ENCODE peak calls at places on chromosomes 1 and 21, in ten cellular contexts. One of them, this sample, is unnamed.

GRCh38 chr1:202687819-202688218 is 22.4 kb downstream of the SYT2 start:
- DNase-seq in GM12865: no peak
- DNase-seq in nephron progenitor cell: no peak
- DNase-seq in HL-60: no peak
- DNase-seq in cardiac fibroblast: no peak
- DNase-seq in WTC11: no peak
- DNase-seq in lung: no peak
- DNase-seq in foreskin fibroblast: no peak
- DNase-seq in PC-3: no peak
- DNase-seq in Calu3: no peak
- DNase-seq in this sample: no peak

GRCh38 chr1:97996880-97997279 is 76.0 kb upstream of the DPYD start:
- DNase-seq in GM12865: no peak
- DNase-seq in nephron progenitor cell: no peak
- DNase-seq in HL-60: no peak
- DNase-seq in cardiac fibroblast: peak
- DNase-seq in WTC11: no peak
- DNase-seq in lung: no peak
- DNase-seq in foreskin fibroblast: peak
- DNase-seq in PC-3: no peak
- DNase-seq in Calu3: no peak
- DNase-seq in this sample: no peak

GRCh38 chr1:21278898-21279819 is 11.1 kb downstream of the ECE1 start:
- DNase-seq in GM12865: no peak
- DNase-seq in nephron progenitor cell: no peak
- DNase-seq in HL-60: no peak
- DNase-seq in cardiac fibroblast: no peak
- DNase-seq in WTC11: no peak
- DNase-seq in lung: no peak
- DNase-seq in foreskin fibroblast: peak
- DNase-seq in PC-3: no peak
- DNase-seq in Calu3: no peak
- DNase-seq in this sample: no peak

GRCh38 chr21:44438531-44439210 is 16.6 kb upstream of the LRRC3 start:
- DNase-seq in GM12865: no peak
- DNase-seq in nephron progenitor cell: no peak
- DNase-seq in HL-60: no peak
- DNase-seq in cardiac fibroblast: no peak
- DNase-seq in WTC11: no peak
- DNase-seq in lung: no peak
- DNase-seq in foreskin fibroblast: no peak
- DNase-seq in PC-3: no peak
- DNase-seq in Calu3: no peak
- DNase-seq in this sample: no peak

GRCh38 chr21:41605178-41605933 is 97.4 kb upstream of the TMPRSS2 start:
- DNase-seq in GM12865: no peak
- DNase-seq in nephron progenitor cell: peak
- DNase-seq in HL-60: no peak
- DNase-seq in cardiac fibroblast: no peak
- DNase-seq in WTC11: no peak
- DNase-seq in lung: no peak
- DNase-seq in foreskin fibroblast: no peak
- DNase-seq in PC-3: peak
- DNase-seq in Calu3: no peak
- DNase-seq in this sample: no peak

GRCh38 chr1:167714851-167715652 is 6.7 kb upstream of the MPZL1 start:
- DNase-seq in GM12865: peak
- DNase-seq in nephron progenitor cell: peak
- DNase-seq in HL-60: peak
- DNase-seq in cardiac fibroblast: peak
- DNase-seq in WTC11: peak
- DNase-seq in lung: peak
- DNase-seq in foreskin fibroblast: peak
- DNase-seq in PC-3: peak
- DNase-seq in Calu3: peak
- DNase-seq in this sample: peak

GRCh38 chr1:207497951-207498350 is 2.0 kb downstream of the CR1 start:
- DNase-seq in GM12865: peak
- DNase-seq in nephron progenitor cell: no peak
- DNase-seq in HL-60: peak
- DNase-seq in cardiac fibroblast: no peak
- DNase-seq in WTC11: no peak
- DNase-seq in lung: no peak
- DNase-seq in foreskin fibroblast: no peak
- DNase-seq in PC-3: no peak
- DNase-seq in Calu3: no peak
- DNase-seq in this sample: no peak

GRCh38 chr1:230123280-230124186 is 56.5 kb downstream of the GALNT2 start:
- DNase-seq in GM12865: peak
- DNase-seq in nephron progenitor cell: no peak
- DNase-seq in HL-60: no peak
- DNase-seq in cardiac fibroblast: no peak
- DNase-seq in WTC11: no peak
- DNase-seq in lung: no peak
- DNase-seq in foreskin fibroblast: peak
- DNase-seq in PC-3: no peak
- DNase-seq in Calu3: no peak
- DNase-seq in this sample: no peak

GRCh38 chr1:114379358-114379757 is 131.6 kb downstream of the TRIM33 start:
- DNase-seq in GM12865: no peak
- DNase-seq in nephron progenitor cell: no peak
- DNase-seq in HL-60: no peak
- DNase-seq in cardiac fibroblast: no peak
- DNase-seq in WTC11: no peak
- DNase-seq in lung: no peak
- DNase-seq in foreskin fibroblast: no peak
- DNase-seq in PC-3: no peak
- DNase-seq in Calu3: no peak
- DNase-seq in this sample: no peak

GRCh38 chr1:39635205-39635870 is 4.1 kb downstream of the HEYL start:
- DNase-seq in GM12865: no peak
- DNase-seq in nephron progenitor cell: no peak
- DNase-seq in HL-60: no peak
- DNase-seq in cardiac fibroblast: peak
- DNase-seq in WTC11: no peak
- DNase-seq in lung: no peak
- DNase-seq in foreskin fibroblast: no peak
- DNase-seq in PC-3: no peak
- DNase-seq in Calu3: no peak
- DNase-seq in this sample: peak

DNA sequence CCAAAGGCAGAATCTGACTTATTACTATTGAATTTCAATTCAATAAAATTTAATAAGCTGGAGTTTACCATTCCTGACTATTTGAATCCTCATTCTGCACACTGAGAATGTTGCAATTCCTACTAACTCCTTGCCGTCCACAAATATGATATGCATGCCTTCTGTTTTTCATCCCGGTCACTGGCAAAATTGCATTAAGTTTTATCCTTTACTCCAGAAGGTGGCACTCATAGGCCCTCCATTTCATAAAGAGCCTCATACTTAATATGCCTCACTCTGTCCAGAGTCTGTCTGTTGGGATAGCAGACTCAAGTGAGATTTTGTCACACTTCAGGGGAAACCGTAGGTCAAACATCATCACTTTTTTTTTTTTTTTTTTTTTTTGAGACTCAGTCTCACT is 27.4 kb downstream of the F11R start:
- DNase-seq in GM12865: peak
- DNase-seq in nephron progenitor cell: no peak
- DNase-seq in HL-60: peak
- DNase-seq in cardiac fibroblast: peak
- DNase-seq in WTC11: no peak
- DNase-seq in lung: no peak
- DNase-seq in foreskin fibroblast: peak
- DNase-seq in PC-3: peak
- DNase-seq in Calu3: no peak
- DNase-seq in this sample: peak
- TF ChIP-seq CTCF in GM12865: no peak
- TF ChIP-seq CTCF in nephron progenitor cell: no peak
- TF ChIP-seq CTCF in HL-60: no peak
- TF ChIP-seq CTCF in cardiac fibroblast: peak
- TF ChIP-seq CTCF in WTC11: no peak
- TF ChIP-seq CTCF in lung: peak
- TF ChIP-seq CTCF in foreskin fibroblast: peak
- TF ChIP-seq CTCF in PC-3: peak
- TF ChIP-seq CTCF in Calu3: peak
- TF ChIP-seq CTCF in this sample: peak

GRCh38 chr1:158329807-158330206 is 1.5 kb downstream of the CD1B start:
- DNase-seq in GM12865: peak
- DNase-seq in nephron progenitor cell: no peak
- DNase-seq in HL-60: peak
- DNase-seq in cardiac fibroblast: peak
- DNase-seq in WTC11: peak
- DNase-seq in lung: no peak
- DNase-seq in foreskin fibroblast: peak
- DNase-seq in PC-3: peak
- DNase-seq in Calu3: peak
- DNase-seq in this sample: no peak
- TF ChIP-seq CTCF in GM12865: peak
- TF ChIP-seq CTCF in nephron progenitor cell: no peak
- TF ChIP-seq CTCF in HL-60: peak
- TF ChIP-seq CTCF in cardiac fibroblast: no peak
- TF ChIP-seq CTCF in WTC11: no peak
- TF ChIP-seq CTCF in lung: no peak
- TF ChIP-seq CTCF in foreskin fibroblast: no peak
- TF ChIP-seq CTCF in PC-3: peak
- TF ChIP-seq CTCF in Calu3: no peak
- TF ChIP-seq CTCF in this sample: no peak

GRCh38 chr1:223001653-223002634 is 141.1 kb downstream of the TLR5 start:
- DNase-seq in GM12865: no peak
- DNase-seq in nephron progenitor cell: no peak
- DNase-seq in HL-60: no peak
- DNase-seq in cardiac fibroblast: no peak
- DNase-seq in WTC11: no peak
- DNase-seq in lung: no peak
- DNase-seq in foreskin fibroblast: peak
- DNase-seq in PC-3: peak
- DNase-seq in Calu3: no peak
- DNase-seq in this sample: no peak
- TF ChIP-seq CTCF in GM12865: no peak
- TF ChIP-seq CTCF in nephron progenitor cell: no peak
- TF ChIP-seq CTCF in HL-60: no peak
- TF ChIP-seq CTCF in cardiac fibroblast: peak
- TF ChIP-seq CTCF in WTC11: no peak
- TF ChIP-seq CTCF in lung: no peak
- TF ChIP-seq CTCF in foreskin fibroblast: peak
- TF ChIP-seq CTCF in PC-3: peak
- TF ChIP-seq CTCF in Calu3: no peak
- TF ChIP-seq CTCF in this sample: peak

DNA sequence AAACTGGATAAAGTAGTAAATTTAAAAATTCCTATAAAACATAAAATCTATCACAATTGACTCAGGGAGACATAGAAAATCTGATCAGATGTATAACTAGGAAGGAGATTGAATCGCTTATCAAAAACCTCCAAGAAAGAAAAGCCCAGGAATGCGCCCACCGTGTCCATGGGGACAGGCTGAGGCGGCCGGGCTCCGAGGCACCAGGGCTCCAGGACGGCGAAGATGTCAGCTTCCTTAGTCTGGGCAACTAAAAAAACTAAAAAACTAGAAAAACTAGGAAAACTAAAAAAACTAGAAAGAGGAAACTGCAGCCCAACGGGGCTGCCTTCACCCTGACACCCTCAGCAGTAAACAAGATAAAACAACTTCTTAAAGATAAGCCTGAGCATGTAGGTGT is 229.0 kb upstream of the RAB4A start:
- DNase-seq in GM12865: no peak
- DNase-seq in nephron progenitor cell: no peak
- DNase-seq in HL-60: no peak
- DNase-seq in cardiac fibroblast: no peak
- DNase-seq in WTC11: no peak
- DNase-seq in lung: no peak
- DNase-seq in foreskin fibroblast: no peak
- DNase-seq in PC-3: no peak
- DNase-seq in Calu3: no peak
- DNase-seq in this sample: no peak
- TF ChIP-seq CTCF in GM12865: no peak
- TF ChIP-seq CTCF in nephron progenitor cell: no peak
- TF ChIP-seq CTCF in HL-60: no peak
- TF ChIP-seq CTCF in cardiac fibroblast: no peak
- TF ChIP-seq CTCF in WTC11: no peak
- TF ChIP-seq CTCF in lung: no peak
- TF ChIP-seq CTCF in foreskin fibroblast: no peak
- TF ChIP-seq CTCF in PC-3: no peak
- TF ChIP-seq CTCF in Calu3: no peak
- TF ChIP-seq CTCF in this sample: no peak

GRCh38 chr21:37061926-37062591 is 10.8 kb downstream of the PIGP start:
- DNase-seq in GM12865: peak
- DNase-seq in nephron progenitor cell: no peak
- DNase-seq in HL-60: no peak
- DNase-seq in cardiac fibroblast: peak
- DNase-seq in WTC11: no peak
- DNase-seq in lung: no peak
- DNase-seq in foreskin fibroblast: no peak
- DNase-seq in PC-3: no peak
- DNase-seq in Calu3: no peak
- DNase-seq in this sample: peak

GRCh38 chr21:37057614-37058013 is 15.3 kb downstream of the PIGP start:
- DNase-seq in GM12865: no peak
- DNase-seq in nephron progenitor cell: no peak
- DNase-seq in HL-60: no peak
- DNase-seq in cardiac fibroblast: no peak
- DNase-seq in WTC11: no peak
- DNase-seq in lung: no peak
- DNase-seq in foreskin fibroblast: no peak
- DNase-seq in PC-3: no peak
- DNase-seq in Calu3: no peak
- DNase-seq in this sample: no peak

GRCh38 chr21:37062592-37062933 is 10.3 kb downstream of the PIGP start:
- DNase-seq in GM12865: no peak
- DNase-seq in nephron progenitor cell: no peak
- DNase-seq in HL-60: no peak
- DNase-seq in cardiac fibroblast: no peak
- DNase-seq in WTC11: no peak
- DNase-seq in lung: no peak
- DNase-seq in foreskin fibroblast: no peak
- DNase-seq in PC-3: no peak
- DNase-seq in Calu3: no peak
- DNase-seq in this sample: no peak

GRCh38 chr21:37059181-37059580 is 13.7 kb downstream of the PIGP start:
- DNase-seq in GM12865: no peak
- DNase-seq in nephron progenitor cell: no peak
- DNase-seq in HL-60: no peak
- DNase-seq in cardiac fibroblast: no peak
- DNase-seq in WTC11: no peak
- DNase-seq in lung: no peak
- DNase-seq in foreskin fibroblast: no peak
- DNase-seq in PC-3: no peak
- DNase-seq in Calu3: no peak
- DNase-seq in this sample: no peak

GRCh38 chr21:37060296-37060695 is 12.6 kb downstream of the PIGP start:
- DNase-seq in GM12865: no peak
- DNase-seq in nephron progenitor cell: peak
- DNase-seq in HL-60: no peak
- DNase-seq in cardiac fibroblast: peak
- DNase-seq in WTC11: no peak
- DNase-seq in lung: peak
- DNase-seq in foreskin fibroblast: peak
- DNase-seq in PC-3: peak
- DNase-seq in Calu3: peak
- DNase-seq in this sample: peak
- TF ChIP-seq CTCF in GM12865: no peak
- TF ChIP-seq CTCF in nephron progenitor cell: no peak
- TF ChIP-seq CTCF in HL-60: no peak
- TF ChIP-seq CTCF in cardiac fibroblast: no peak
- TF ChIP-seq CTCF in WTC11: no peak
- TF ChIP-seq CTCF in lung: no peak
- TF ChIP-seq CTCF in foreskin fibroblast: peak
- TF ChIP-seq CTCF in PC-3: peak
- TF ChIP-seq CTCF in Calu3: no peak
- TF ChIP-seq CTCF in this sample: peak